ENCODE peak calls at places on chromosomes 11 and 22, in four cellular contexts. W, B, M and U are unnamed samples.

GRCh38 chr22:35205956-35206355 is 51.3 kb upstream of the HMGXB4 start:
- DNase-seq in M (no peak), B (no peak), W (no peak), U (peak)

GRCh38 chr11:78801161-78801884 is 226.7 kb upstream of the NARS2 start:
- DNase-seq in M (peak), W (no peak), B (no peak), U (peak)

GRCh38 chr22:32533265-32534068 is 58.9 kb downstream of the FBXO7 start:
- DNase-seq in W (no peak), B (no peak), M (no peak), U (no peak)

GRCh38 chr22:46881373-46882118 is 119.1 kb downstream of the TBC1D22A start:
- DNase-seq in W (no peak), M (no peak), B (no peak), U (no peak)

GRCh38 chr11:9716275-9717039 is 52.6 kb downstream of the SWAP70 start:
- DNase-seq in W (no peak), B (no peak), M (no peak), U (no peak)

GRCh38 chr11:65851811-65852507 is 6.0 kb downstream of the CFL1 start:
- DNase-seq in W (no peak), M (no peak), B (no peak), U (peak)

GRCh38 chr22:24247011-24247507 is 2.2 kb upstream of the GGT5 start:
- DNase-seq in M (no peak), W (no peak), B (peak), U (no peak)

GRCh38 chr11:41612415-41612814 is 153.0 kb upstream of the LRRC4C start:
- DNase-seq in M (no peak), B (peak), W (no peak), U (peak)

GRCh38 chr22:39414886-39415285 is 15.3 kb downstream of the TAB1 start:
- DNase-seq in W (no peak), M (no peak), B (no peak), U (no peak)

GRCh38 chr11:93939084-93939780 is 81.9 kb upstream of the HEPHL1 start:
- DNase-seq in W (no peak), M (peak), B (no peak), U (no peak)

GRCh38 chr22:30511903-30512302 is 6.4 kb upstream of the SEC14L4 start:
- DNase-seq in W (no peak), M (no peak), B (no peak), U (no peak)